ENCODE peak calls at places on chromosomes 6 and 20, in seven cellular contexts. Q, I, V, T, R, N and O are unnamed samples.

GRCh38 chr20:48817367-48818030 is 10.3 kb downstream of the PREX1 start:
- DNase-seq in Q (no peak), I (no peak), V (no peak), T (no peak), R (no peak), N (no peak), O (no peak)

GRCh38 chr6:40407239-40407638 is 179.9 kb downstream of the LRFN2 start:
- DNase-seq in Q (no peak), I (no peak), V (no peak), T (no peak), R (no peak), N (no peak), O (peak; percentile 22)

GRCh38 chr20:17442588-17442987 is 88.6 kb downstream of the BFSP1 start:
- DNase-seq in Q (no peak), I (no peak), V (no peak), T (peak; percentile 32), R (peak; percentile 86), N (peak; percentile 32), O (peak; percentile 55)

GRCh38 chr20:11375966-11376365 is 541.7 kb upstream of the BTBD3 start:
- DNase-seq in Q (no peak), I (no peak), V (no peak), T (no peak), R (no peak), N (peak; percentile 58), O (no peak)

GRCh38 chr6:163630991-163631390 is 216.5 kb downstream of the QKI start:
- DNase-seq in Q (no peak), I (no peak), V (no peak), T (no peak), R (no peak), N (no peak), O (no peak)

GRCh38 chr6:167394820-167395219 is 69.9 kb downstream of the TTLL2 start:
- DNase-seq in Q (no peak), I (no peak), V (no peak), T (no peak), R (peak; percentile 1), N (no peak), O (no peak)

GRCh38 chr20:50144362-50144761 is 9.2 kb downstream of the PEDS1 start:
- DNase-seq in Q (peak; percentile 99), I (peak; percentile 71), V (peak; percentile 98), T (no peak), R (no peak), N (peak; percentile 73), O (no peak)

GRCh38 chr6:142926177-142926493 is 18.8 kb downstream of the HIVEP2 start:
- DNase-seq in Q (no peak), I (no peak), V (no peak), T (no peak), R (no peak), N (no peak), O (no peak)

GRCh38 chr6:50141100-50141499 is 91.4 kb upstream of the DEFB112 start:
- DNase-seq in Q (no peak), I (no peak), V (no peak), T (no peak), R (no peak), N (no peak), O (no peak)

GRCh38 chr20:25739615-25740320 is 43.1 kb upstream of the ZNF337 start:
- DNase-seq in Q (no peak), I (no peak), V (no peak), T (no peak), R (no peak), N (peak; percentile 90), O (no peak)

GRCh38 chr6:100267721-100268123 is 197.0 kb downstream of the SIM1 start:
- DNase-seq in Q (peak; percentile 9), I (no peak), V (peak; percentile 92), T (no peak), R (no peak), N (peak; percentile 31), O (no peak)

GRCh38 chr6:112016335-112016734 is 37.6 kb upstream of the CCN6 start:
- DNase-seq in Q (peak; percentile 83), I (no peak), V (no peak), T (no peak), R (no peak), N (peak; percentile 65), O (no peak)

GRCh38 chr6:112841553-112842337 is 494.6 kb downstream of the RFPL4B start:
- DNase-seq in Q (no peak), I (no peak), V (no peak), T (no peak), R (no peak), N (no peak), O (no peak)

GRCh38 chr6:5203571-5203970 is 57.2 kb downstream of the LYRM4 start:
- DNase-seq in Q (no peak), I (no peak), V (no peak), T (no peak), R (no peak), N (no peak), O (no peak)

GRCh38 chr6:50062051-50062450 is 12.3 kb upstream of the DEFB112 start:
- DNase-seq in Q (peak; percentile 2), I (no peak), V (no peak), T (peak; percentile 2), R (peak; percentile 52), N (peak; percentile 43), O (peak; percentile 26)

GRCh38 chr6:45625191-45625664 is 247.5 kb upstream of the SUPT3H start:
- DNase-seq in Q (peak; percentile 88), I (no peak), V (peak; percentile 92), T (no peak), R (no peak), N (peak; percentile 77), O (no peak)

GRCh38 chr6:70651326-70651905 is 16.3 kb upstream of the SMAP1 start:
- DNase-seq in Q (no peak), I (no peak), V (no peak), T (no peak), R (no peak), N (peak; percentile 1), O (no peak)

GRCh38 chr6:43083041-43083669 is 7.0 kb downstream of the PTK7 start:
- DNase-seq in Q (no peak), I (no peak), V (no peak), T (no peak), R (no peak), N (no peak), O (no peak)

GRCh38 chr6:70124882-70125535 is 177.9 kb downstream of the COL9A1 start:
- DNase-seq in Q (peak; percentile 85), I (peak; percentile 65), V (no peak), T (no peak), R (no peak), N (peak; percentile 50), O (no peak)

DNA sequence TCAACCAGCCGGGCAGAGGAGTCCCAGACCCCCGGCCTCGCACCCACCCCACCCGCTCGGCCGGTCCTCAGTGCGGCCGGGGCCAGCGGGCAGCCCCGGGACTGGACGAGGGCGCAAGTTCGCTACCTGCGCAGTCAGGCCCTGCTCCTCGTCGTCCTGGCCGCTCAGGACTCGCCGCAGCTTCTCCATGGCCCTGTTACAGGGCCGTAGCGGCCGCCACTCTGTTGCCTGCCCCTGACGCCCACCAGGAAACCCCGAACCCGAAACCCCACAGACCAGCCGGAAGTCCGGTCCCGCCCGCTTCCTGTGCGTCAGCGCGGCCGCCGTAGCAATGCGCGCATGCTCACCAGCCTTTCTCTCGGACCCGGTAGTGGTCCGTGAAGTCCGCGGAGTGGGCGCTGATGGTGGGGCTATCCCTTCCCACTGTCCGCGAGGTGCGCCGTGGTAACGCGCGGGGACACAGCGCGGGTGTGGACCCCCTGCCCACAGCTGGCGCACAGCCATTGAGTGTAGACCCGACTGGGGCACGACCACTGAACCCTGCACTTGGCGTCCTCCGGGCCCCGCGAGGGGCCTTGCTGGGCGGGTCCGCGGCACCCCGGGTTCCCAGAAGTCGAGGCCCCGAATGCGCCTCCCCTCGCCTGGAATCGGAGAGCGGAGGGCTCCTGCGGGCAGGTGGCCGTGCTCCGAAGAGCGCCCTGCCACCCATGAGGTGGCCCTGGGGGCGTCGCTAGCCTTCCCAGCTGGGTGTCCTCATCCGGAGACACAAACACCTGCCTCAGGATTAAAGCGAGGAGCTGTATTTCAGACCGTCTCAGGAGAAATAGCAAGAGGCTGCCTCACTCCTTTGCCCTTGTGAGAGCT is at the start of gene SFT2D1:
- DNase-seq in Q (peak; percentile 90), I (peak; percentile 92), V (peak; percentile 74), T (peak; percentile 36), R (peak; percentile 86), N (peak; percentile 49), O (peak; percentile 91)
- TF ChIP-seq EZH2 in Q (no peak), I (no peak), V (no peak), T (no peak), R (no peak), N (no peak), O (no peak)

GRCh38 chr20:9838378-9839295 is at the start of gene PAK5:
- DNase-seq in Q (peak; percentile 2), I (peak; percentile 91), V (peak; percentile 53), T (peak; percentile 1), R (peak; percentile 96), N (no peak), O (peak; percentile 80)
- TF ChIP-seq EZH2 in Q (no peak), I (no peak), V (no peak), T (no peak), R (no peak), N (no peak), O (no peak)

GRCh38 chr6:108160009-108160408 is 5.8 kb upstream of the NR2E1 start:
- DNase-seq in Q (no peak), I (no peak), V (no peak), T (no peak), R (peak; percentile 67), N (no peak), O (no peak)

GRCh38 chr6:108157972-108158441 is 7.8 kb upstream of the NR2E1 start:
- DNase-seq in Q (no peak), I (no peak), V (no peak), T (no peak), R (peak; percentile 78), N (no peak), O (no peak)

GRCh38 chr6:108156180-108156937 is 9.5 kb upstream of the NR2E1 start:
- DNase-seq in Q (peak; percentile 27), I (no peak), V (no peak), T (no peak), R (peak; percentile 61), N (peak; percentile 55), O (no peak)

GRCh38 chr6:108156938-108157233 is 8.9 kb upstream of the NR2E1 start:
- DNase-seq in Q (no peak), I (no peak), V (no peak), T (no peak), R (no peak), N (no peak), O (no peak)

DNA sequence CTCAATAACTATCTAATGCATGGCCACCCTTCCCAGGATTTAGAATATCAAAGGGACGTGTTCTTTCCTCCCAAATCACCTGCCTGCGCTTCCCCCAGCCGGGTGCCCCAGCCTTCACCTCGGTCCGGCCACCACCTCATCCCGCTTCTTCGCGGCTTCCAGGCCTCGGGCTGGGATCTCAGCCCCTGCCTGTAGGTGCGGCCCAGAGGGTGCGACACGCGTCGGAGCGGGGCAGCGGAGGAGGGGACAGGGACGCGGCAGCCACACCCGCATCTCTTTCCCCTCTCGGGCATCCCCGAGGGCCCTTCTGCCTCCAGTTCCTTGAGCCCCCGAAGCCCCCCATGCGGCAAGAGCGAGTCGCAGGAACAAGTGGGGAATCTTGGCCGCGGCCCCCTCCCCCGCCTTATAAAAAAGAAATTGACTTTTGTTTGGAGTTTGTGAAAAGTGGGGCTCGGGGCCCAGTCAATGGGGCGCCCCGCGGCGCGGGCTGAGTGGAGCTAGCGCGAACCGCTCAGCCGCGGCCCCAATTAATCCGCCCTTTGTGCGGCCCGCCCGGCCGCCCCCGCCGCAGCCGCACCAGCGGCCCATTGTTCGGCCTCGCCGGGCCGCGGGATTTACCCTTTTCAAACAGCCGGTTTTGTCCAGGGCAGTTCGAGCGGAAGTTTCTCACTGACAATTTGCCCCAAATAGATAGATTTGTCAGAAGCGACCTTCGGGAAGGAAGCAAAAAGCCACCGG is 8.4 kb upstream of the NR2E1 start:
- DNase-seq in Q (no peak), I (no peak), V (no peak), T (no peak), R (peak; percentile 70), N (no peak), O (no peak)
- TF ChIP-seq EZH2 in Q (peak; percentile 98), I (peak; percentile 100), V (peak; percentile 99), T (no peak), R (peak; percentile 94), N (peak; percentile 98), O (peak; percentile 100)

GRCh38 chr6:146433881-146434741 is 109.5 kb upstream of the RAB32 start:
- DNase-seq in Q (peak; percentile 51), I (peak; percentile 39), V (peak; percentile 20), T (no peak), R (peak; percentile 60), N (no peak), O (no peak)
- TF ChIP-seq EZH2 in Q (no peak), I (no peak), V (no peak), T (no peak), R (no peak), N (no peak), O (no peak)